ENCODE peak calls at places on chromosomes 2 and 18, in five cellular contexts. B is astrocyte of the cerebellum, C is GM23338, N is T1000, Y is SW480. J is an unnamed sample.

GRCh38 chr18:58041633-58042032 is 2.4 kb upstream of the NEDD4L start:
- DNase-seq in B (no peak), C (no peak), N (no peak), Y (peak), J (no peak)

GRCh38 chr2:183428881-183429280 is 304.6 kb downstream of the NUP35 start:
- DNase-seq in B (no peak), C (no peak), N (no peak), Y (no peak), J (no peak)

GRCh38 chr2:199485732-199486335 is 28.1 kb upstream of the SATB2 start:
- DNase-seq in B (peak), C (peak), N (peak), Y (peak), J (no peak)

GRCh38 chr18:55790296-55790695 is 202.3 kb upstream of the TCF4 start:
- DNase-seq in B (peak), C (no peak), N (no peak), Y (no peak), J (no peak)

GRCh38 chr2:224983719-224984388 is 58.4 kb downstream of the DOCK10 start:
- DNase-seq in B (peak), C (no peak), N (no peak), Y (no peak), J (no peak)

GRCh38 chr2:24970483-24971299 is 1.1 kb downstream of the DNAJC27 start:
- DNase-seq in B (no peak), C (peak), N (no peak), Y (peak), J (no peak)

GRCh38 chr2:156005531-156005930 is 327.0 kb downstream of the NR4A2 start:
- DNase-seq in B (no peak), C (no peak), N (no peak), Y (no peak), J (no peak)

GRCh38 chr2:96764253-96764637 is 3.5 kb downstream of the CNNM4 start:
- DNase-seq in B (no peak), C (peak), N (no peak), Y (no peak), J (no peak)

GRCh38 chr2:38697116-38697840 is 31.4 kb downstream of the GALM start:
- DNase-seq in B (no peak), C (no peak), N (no peak), Y (peak), J (peak)

GRCh38 chr18:49911414-49911813 is 98.1 kb upstream of the ACAA2 start:
- DNase-seq in B (no peak), C (no peak), N (no peak), Y (no peak), J (no peak)

GRCh38 chr2:233007739-233008138 is 5.3 kb downstream of the NGEF start:
- DNase-seq in B (no peak), C (no peak), N (no peak), Y (no peak), J (no peak)

GRCh38 chr2:46363535-46364170 is 66.4 kb downstream of the EPAS1 start:
- DNase-seq in B (peak), C (no peak), N (no peak), Y (no peak), J (no peak)

GRCh38 chr18:73780218-73780617 is 367.4 kb downstream of the FBXO15 start:
- DNase-seq in B (no peak), C (peak), N (no peak), Y (no peak), J (no peak)

GRCh38 chr2:235026649-235027557 is 75.1 kb downstream of the SH3BP4 start:
- DNase-seq in B (no peak), C (peak), N (peak), Y (peak), J (no peak)

GRCh38 chr18:61474918-61475317 is 141.7 kb downstream of the CDH20 start:
- DNase-seq in B (no peak), C (no peak), N (no peak), Y (no peak), J (no peak)

GRCh38 chr2:39990335-39990734 is 211.3 kb upstream of the THUMPD2 start:
- DNase-seq in B (no peak), C (no peak), N (no peak), Y (no peak), J (no peak)

GRCh38 chr2:160430001-160430344 is 63.6 kb downstream of the RBMS1 start:
- DNase-seq in B (no peak), C (no peak), N (no peak), Y (no peak), J (no peak)

GRCh38 chr2:155643056-155643775 is 689.3 kb downstream of the NR4A2 start:
- DNase-seq in B (no peak), C (no peak), N (no peak), Y (no peak), J (no peak)

GRCh38 chr2:120384486-120385354 is 38.8 kb downstream of the INHBB start:
- DNase-seq in B (no peak), C (no peak), N (no peak), Y (peak), J (no peak)

GRCh38 chr18:35026407-35027061 is 14.7 kb upstream of the MAPRE2 start:
- DNase-seq in B (no peak), C (peak), N (no peak), Y (no peak), J (peak)

J was measured in central memory CD4-positive, alpha-beta T cell.